ENCODE peak calls at places on chromosome 16, in eight cellular contexts. One of them, this sample, is unnamed.

GRCh38 chr16:86531641-86532525 is 21.6 kb downstream of the FOXF1 start:
- DNase-seq in BJ: no peak
- DNase-seq in RCC 7860: no peak
- DNase-seq in coronary artery: no peak
- DNase-seq in naive B cell: no peak
- DNase-seq in hypothalamus: no peak
- DNase-seq in effector memory CD8-positive, alpha-beta T cell: no peak
- DNase-seq in AG04450: no peak
- DNase-seq in this sample: no peak

GRCh38 chr16:73354426-73354825 is 306.5 kb upstream of the ZFHX3 start:
- DNase-seq in BJ: no peak
- DNase-seq in RCC 7860: no peak
- DNase-seq in coronary artery: no peak
- DNase-seq in naive B cell: no peak
- DNase-seq in hypothalamus: no peak
- DNase-seq in effector memory CD8-positive, alpha-beta T cell: no peak
- DNase-seq in AG04450: no peak
- DNase-seq in this sample: no peak

GRCh38 chr16:88066680-88067529 is 115.7 kb downstream of the BANP start:
- DNase-seq in BJ: no peak
- DNase-seq in RCC 7860: no peak
- DNase-seq in coronary artery: no peak
- DNase-seq in naive B cell: no peak
- DNase-seq in hypothalamus: no peak
- DNase-seq in effector memory CD8-positive, alpha-beta T cell: no peak
- DNase-seq in AG04450: no peak
- DNase-seq in this sample: no peak

GRCh38 chr16:88379694-88380040 is 3.1 kb upstream of the ZNF469 start:
- DNase-seq in BJ: no peak
- DNase-seq in RCC 7860: no peak
- DNase-seq in coronary artery: no peak
- DNase-seq in naive B cell: no peak
- DNase-seq in hypothalamus: no peak
- DNase-seq in effector memory CD8-positive, alpha-beta T cell: no peak
- DNase-seq in AG04450: no peak
- DNase-seq in this sample: no peak

GRCh38 chr16:65121870-65122723 is at the start of gene CDH11:
- DNase-seq in BJ: peak
- DNase-seq in RCC 7860: no peak
- DNase-seq in coronary artery: peak
- DNase-seq in naive B cell: no peak
- DNase-seq in hypothalamus: no peak
- DNase-seq in effector memory CD8-positive, alpha-beta T cell: no peak
- DNase-seq in AG04450: peak
- DNase-seq in this sample: peak

GRCh38 chr16:81175325-81175891 is 63.1 kb upstream of the BCO1 start:
- DNase-seq in BJ: peak
- DNase-seq in RCC 7860: peak
- DNase-seq in coronary artery: no peak
- DNase-seq in naive B cell: no peak
- DNase-seq in hypothalamus: no peak
- DNase-seq in effector memory CD8-positive, alpha-beta T cell: no peak
- DNase-seq in AG04450: peak
- DNase-seq in this sample: no peak

GRCh38 chr16:70737377-70738082 is 51.7 kb upstream of the MTSS2 start:
- DNase-seq in BJ: peak
- DNase-seq in RCC 7860: no peak
- DNase-seq in coronary artery: peak
- DNase-seq in naive B cell: peak
- DNase-seq in hypothalamus: no peak
- DNase-seq in effector memory CD8-positive, alpha-beta T cell: peak
- DNase-seq in AG04450: peak
- DNase-seq in this sample: peak

GRCh38 chr16:27486344-27486743 is 63.4 kb downstream of the GTF3C1 start:
- DNase-seq in BJ: no peak
- DNase-seq in RCC 7860: no peak
- DNase-seq in coronary artery: no peak
- DNase-seq in naive B cell: no peak
- DNase-seq in hypothalamus: no peak
- DNase-seq in effector memory CD8-positive, alpha-beta T cell: no peak
- DNase-seq in AG04450: no peak
- DNase-seq in this sample: no peak

GRCh38 chr16:5064915-5065314 is 841 bp downstream of the C16orf89 start:
- DNase-seq in BJ: no peak
- DNase-seq in RCC 7860: no peak
- DNase-seq in coronary artery: no peak
- DNase-seq in naive B cell: no peak
- DNase-seq in hypothalamus: no peak
- DNase-seq in effector memory CD8-positive, alpha-beta T cell: no peak
- DNase-seq in AG04450: no peak
- DNase-seq in this sample: no peak

GRCh38 chr16:49704586-49705155 is 151.2 kb downstream of the ZNF423 start:
- DNase-seq in BJ: no peak
- DNase-seq in RCC 7860: no peak
- DNase-seq in coronary artery: no peak
- DNase-seq in naive B cell: no peak
- DNase-seq in hypothalamus: no peak
- DNase-seq in effector memory CD8-positive, alpha-beta T cell: no peak
- DNase-seq in AG04450: no peak
- DNase-seq in this sample: no peak

GRCh38 chr16:78742501-78743283 is 643.2 kb downstream of the WWOX start:
- DNase-seq in BJ: no peak
- DNase-seq in RCC 7860: peak
- DNase-seq in coronary artery: no peak
- DNase-seq in naive B cell: peak
- DNase-seq in hypothalamus: no peak
- DNase-seq in effector memory CD8-positive, alpha-beta T cell: peak
- DNase-seq in AG04450: no peak
- DNase-seq in this sample: no peak

GRCh38 chr16:68529931-68530667 is 9.0 kb upstream of the ZFP90 start:
- DNase-seq in BJ: no peak
- DNase-seq in RCC 7860: peak
- DNase-seq in coronary artery: peak
- DNase-seq in naive B cell: peak
- DNase-seq in hypothalamus: peak
- DNase-seq in effector memory CD8-positive, alpha-beta T cell: peak
- DNase-seq in AG04450: peak
- DNase-seq in this sample: peak

GRCh38 chr16:89564476-89565255 is 4.2 kb downstream of the RPL13 start:
- DNase-seq in BJ: no peak
- DNase-seq in RCC 7860: no peak
- DNase-seq in coronary artery: peak
- DNase-seq in naive B cell: no peak
- DNase-seq in hypothalamus: no peak
- DNase-seq in effector memory CD8-positive, alpha-beta T cell: no peak
- DNase-seq in AG04450: no peak
- DNase-seq in this sample: no peak

GRCh38 chr16:80984124-80984892 is 22.4 kb downstream of the CMC2 start:
- DNase-seq in BJ: no peak
- DNase-seq in RCC 7860: no peak
- DNase-seq in coronary artery: no peak
- DNase-seq in naive B cell: no peak
- DNase-seq in hypothalamus: no peak
- DNase-seq in effector memory CD8-positive, alpha-beta T cell: no peak
- DNase-seq in AG04450: no peak
- DNase-seq in this sample: no peak

GRCh38 chr16:30166202-30166902 is 17.1 kb upstream of the CORO1A start:
- DNase-seq in BJ: no peak
- DNase-seq in RCC 7860: no peak
- DNase-seq in coronary artery: no peak
- DNase-seq in naive B cell: peak
- DNase-seq in hypothalamus: no peak
- DNase-seq in effector memory CD8-positive, alpha-beta T cell: no peak
- DNase-seq in AG04450: no peak
- DNase-seq in this sample: no peak

GRCh38 chr16:78045865-78046581 is 23.7 kb downstream of the CLEC3A start:
- DNase-seq in BJ: no peak
- DNase-seq in RCC 7860: no peak
- DNase-seq in coronary artery: peak
- DNase-seq in naive B cell: no peak
- DNase-seq in hypothalamus: no peak
- DNase-seq in effector memory CD8-positive, alpha-beta T cell: no peak
- DNase-seq in AG04450: peak
- DNase-seq in this sample: peak

GRCh38 chr16:24328835-24329418 is 72.8 kb downstream of the CACNG3 start:
- DNase-seq in BJ: no peak
- DNase-seq in RCC 7860: no peak
- DNase-seq in coronary artery: no peak
- DNase-seq in naive B cell: no peak
- DNase-seq in hypothalamus: no peak
- DNase-seq in effector memory CD8-positive, alpha-beta T cell: no peak
- DNase-seq in AG04450: no peak
- DNase-seq in this sample: no peak

GRCh38 chr16:14151256-14152030 is 80.3 kb downstream of the MRTFB start:
- DNase-seq in BJ: no peak
- DNase-seq in RCC 7860: no peak
- DNase-seq in coronary artery: no peak
- DNase-seq in naive B cell: no peak
- DNase-seq in hypothalamus: no peak
- DNase-seq in effector memory CD8-positive, alpha-beta T cell: no peak
- DNase-seq in AG04450: no peak
- DNase-seq in this sample: no peak

GRCh38 chr16:1787056-1787321 is 4.2 kb downstream of the NUBP2 start:
- DNase-seq in BJ: no peak
- DNase-seq in RCC 7860: no peak
- DNase-seq in coronary artery: no peak
- DNase-seq in naive B cell: no peak
- DNase-seq in hypothalamus: no peak
- DNase-seq in effector memory CD8-positive, alpha-beta T cell: no peak
- DNase-seq in AG04450: no peak
- DNase-seq in this sample: no peak

GRCh38 chr16:50594332-50595260 is 46.4 kb downstream of the NKD1 start:
- DNase-seq in BJ: no peak
- DNase-seq in RCC 7860: no peak
- DNase-seq in coronary artery: no peak
- DNase-seq in naive B cell: no peak
- DNase-seq in hypothalamus: no peak
- DNase-seq in effector memory CD8-positive, alpha-beta T cell: no peak
- DNase-seq in AG04450: no peak
- DNase-seq in this sample: no peak

GRCh38 chr16:10578474-10579316 is 1.7 kb downstream of the EMP2 start:
- DNase-seq in BJ: no peak
- DNase-seq in RCC 7860: no peak
- DNase-seq in coronary artery: no peak
- DNase-seq in naive B cell: no peak
- DNase-seq in hypothalamus: no peak
- DNase-seq in effector memory CD8-positive, alpha-beta T cell: no peak
- DNase-seq in AG04450: no peak
- DNase-seq in this sample: no peak

GRCh38 chr16:11627822-11628457 is 40.3 kb upstream of the SNN start:
- DNase-seq in BJ: peak
- DNase-seq in RCC 7860: peak
- DNase-seq in coronary artery: no peak
- DNase-seq in naive B cell: no peak
- DNase-seq in hypothalamus: no peak
- DNase-seq in effector memory CD8-positive, alpha-beta T cell: no peak
- DNase-seq in AG04450: no peak
- DNase-seq in this sample: no peak

GRCh38 chr16:49620158-49620867 is 235.6 kb downstream of the ZNF423 start:
- DNase-seq in BJ: no peak
- DNase-seq in RCC 7860: no peak
- DNase-seq in coronary artery: peak
- DNase-seq in naive B cell: no peak
- DNase-seq in hypothalamus: no peak
- DNase-seq in effector memory CD8-positive, alpha-beta T cell: no peak
- DNase-seq in AG04450: no peak
- DNase-seq in this sample: peak

GRCh38 chr16:24748242-24748641 is 18.8 kb downstream of the TNRC6A start:
- DNase-seq in BJ: peak
- DNase-seq in RCC 7860: peak
- DNase-seq in coronary artery: no peak
- DNase-seq in naive B cell: no peak
- DNase-seq in hypothalamus: no peak
- DNase-seq in effector memory CD8-positive, alpha-beta T cell: no peak
- DNase-seq in AG04450: peak
- DNase-seq in this sample: no peak

This sample was measured in osteocyte.